ENCODE peak calls at places on chromosomes 4 and X, in five cellular contexts. P is B cell, C is mammary epithelial cell, M is A549, V is hepatocyte. A is an unnamed sample.

GRCh38 chrX:11663875-11664210 is 1.9 kb downstream of the ARHGAP6 start:
- DNase-seq in P (no peak), C (no peak), V (peak; percentile 10), M (no peak), A (no peak)

GRCh38 chrX:117839544-117839943 is 277.1 kb downstream of the KLHL13 start:
- DNase-seq in M (no peak), V (no peak), C (no peak), P (no peak), A (no peak)

GRCh38 chrX:40402771-40403533 is 177.8 kb upstream of the ATP6AP2 start:
- DNase-seq in C (peak; percentile 14), V (peak; percentile 68), P (no peak), M (peak; percentile 70), A (no peak)

GRCh38 chr4:23237771-23238170 is 545.0 kb downstream of the GBA3 start:
- DNase-seq in V (no peak), P (no peak), M (no peak), C (no peak), A (no peak)

GRCh38 chr4:127732623-127733199 is 2.5 kb downstream of the SLC25A31 start:
- DNase-seq in P (peak; percentile 14), V (peak; percentile 32), M (peak; percentile 38), C (peak; percentile 27), A (peak; percentile 77)

GRCh38 chrX:123943074-123943473 is 18.4 kb upstream of the STAG2 start:
- DNase-seq in P (no peak), M (no peak), C (no peak), V (no peak), A (no peak)

GRCh38 chrX:154490021-154490413 is 412 bp downstream of the SLC10A3 start:
- DNase-seq in V (peak; percentile 45), M (peak; percentile 31), P (no peak), C (peak; percentile 34), A (no peak)

GRCh38 chrX:77426811-77427210 is 20.4 kb upstream of the FGF16 start:
- DNase-seq in V (no peak), M (no peak), P (no peak), C (peak; percentile 32), A (no peak)

GRCh38 chrX:92213781-92214180 is 434.6 kb downstream of the PCDH11X start:
- DNase-seq in V (no peak), C (peak; percentile 2), M (no peak), P (no peak), A (no peak)

GRCh38 chr4:80155286-80155982 is 41.9 kb upstream of the PRDM8 start:
- DNase-seq in C (no peak), V (no peak), M (no peak), P (no peak), A (no peak)

GRCh38 chrX:48520455-48520854 is 1.2 kb upstream of the EBP start:
- DNase-seq in M (no peak), C (no peak), V (no peak), P (no peak), A (no peak)

GRCh38 chrX:41293269-41293668 is 40.7 kb upstream of the DDX3X start:
- DNase-seq in C (no peak), V (no peak), M (no peak), P (no peak), A (no peak)

GRCh38 chrX:124388562-124388961 is 42.2 kb downstream of the SH2D1A start:
- DNase-seq in V (peak; percentile 73), M (peak; percentile 18), P (no peak), C (peak; percentile 31), A (peak; percentile 41)

GRCh38 chr4:165537028-165537648 is 158.3 kb downstream of the CPE start:
- DNase-seq in M (peak; percentile 13), C (peak; percentile 37), V (peak; percentile 76), P (peak; percentile 10), A (peak; percentile 48)

GRCh38 chr4:165532976-165533375 is 154.2 kb downstream of the CPE start:
- DNase-seq in C (no peak), M (no peak), V (peak; percentile 11), P (no peak), A (no peak)
- TF ChIP-seq CTCF in C (no peak), M (no peak), V (no peak), P (no peak), A (no peak)

DNA sequence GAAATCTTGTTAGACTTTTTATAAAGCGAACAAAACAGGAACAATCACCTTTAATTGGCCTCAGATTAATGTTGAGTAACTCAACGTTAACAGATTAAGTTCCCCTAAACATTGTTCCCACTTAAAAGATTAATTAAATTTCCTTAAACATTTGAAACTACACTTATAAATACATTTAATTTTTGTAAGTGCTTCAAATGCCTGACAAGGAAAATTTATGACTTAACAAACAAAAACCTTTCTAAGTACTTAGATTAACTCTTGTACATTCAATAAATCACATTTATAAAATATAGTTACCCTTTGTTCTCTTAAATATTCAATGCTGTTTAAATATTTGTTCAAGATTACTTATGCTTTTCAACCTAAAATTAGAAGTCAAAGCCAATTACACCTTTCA is 39.4 kb upstream of the OCIAD2 start:
- DNase-seq in C (no peak), P (no peak), M (no peak), V (no peak), A (no peak)
- TF ChIP-seq CTCF in C (no peak), P (no peak), M (no peak), V (no peak), A (no peak)

DNA sequence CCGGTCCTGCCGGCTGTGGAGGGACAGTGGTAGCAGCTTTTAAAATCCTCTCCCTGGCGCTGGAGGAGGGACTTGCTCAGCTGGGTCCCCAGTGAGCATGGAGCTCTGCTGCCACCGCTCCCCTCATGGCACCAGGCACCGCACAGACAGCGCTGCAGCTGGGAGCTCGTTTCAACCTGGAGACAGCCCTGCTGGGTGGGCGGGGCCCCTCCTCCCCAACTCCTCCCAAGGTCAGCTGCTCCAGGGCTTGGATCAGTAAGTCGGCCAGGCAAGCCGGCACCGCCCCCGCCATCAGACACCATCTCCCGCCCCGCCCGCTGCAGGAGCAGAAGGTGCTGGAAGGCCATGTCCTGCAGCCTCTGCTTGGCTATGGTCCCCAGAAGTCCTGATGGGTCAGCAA is 16.4 kb downstream of the ZFYVE28 start:
- DNase-seq in M (no peak), V (peak; percentile 90), C (peak; percentile 21), P (no peak), A (no peak)
- TF ChIP-seq CTCF in M (no peak), V (no peak), C (no peak), P (no peak), A (no peak)

GRCh38 chr4:16516796-16517413 is 290.6 kb upstream of the TAPT1 start:
- DNase-seq in V (peak; percentile 76), M (no peak), C (no peak), P (no peak), A (no peak)
- TF ChIP-seq CTCF in V (peak; percentile 54), M (no peak), C (no peak), P (no peak), A (no peak)

DNA sequence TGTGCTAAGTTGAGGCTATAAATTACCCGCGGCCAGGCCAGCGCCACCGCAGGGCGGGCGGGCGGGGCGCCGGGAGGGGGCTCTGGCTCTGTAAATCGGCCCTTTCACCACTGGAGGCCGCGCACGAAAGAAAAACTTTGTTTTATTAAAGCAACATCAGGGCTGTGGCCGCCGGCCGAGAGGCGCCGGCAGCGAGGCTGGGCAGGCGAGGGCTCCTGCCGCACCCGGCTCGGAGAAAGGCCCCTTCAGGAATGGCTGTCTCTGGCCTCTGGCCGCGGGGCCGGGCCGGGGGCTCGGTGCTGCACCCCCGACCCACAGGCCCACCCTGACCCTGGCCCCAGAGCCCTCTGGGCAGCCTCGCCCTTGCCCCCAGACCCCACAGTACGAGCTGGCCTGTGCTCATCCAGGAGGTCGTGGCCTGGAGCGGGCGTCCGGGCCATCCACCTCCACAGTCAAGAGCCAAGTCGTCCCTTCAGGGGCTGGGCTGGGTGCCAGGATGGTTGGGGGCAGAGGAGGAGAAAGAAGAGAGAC is 29.5 kb upstream of the FGFR3 start:
- DNase-seq in V (peak; percentile 85), P (peak; percentile 80), C (no peak), M (no peak), A (peak; percentile 80)
- TF ChIP-seq CTCF in V (peak; percentile 41), P (no peak), C (no peak), M (no peak), A (no peak)

GRCh38 chrX:18179446-18179845 is 41.2 kb downstream of the BEND2 start:
- DNase-seq in C (no peak), M (no peak), V (no peak), P (no peak), A (no peak)
- TF ChIP-seq CTCF in C (no peak), M (no peak), V (no peak), P (no peak), A (no peak)

GRCh38 chr4:41257257-41257900 is 651 bp downstream of the UCHL1 start:
- DNase-seq in V (peak; percentile 73), P (peak; percentile 43), M (peak; percentile 24), C (no peak), A (peak; percentile 45)

GRCh38 chr4:41260315-41260714 is 3.6 kb downstream of the UCHL1 start:
- DNase-seq in P (no peak), V (no peak), M (no peak), C (no peak), A (no peak)

GRCh38 chr4:41257901-41258300 is 1.2 kb downstream of the UCHL1 start:
- DNase-seq in V (no peak), C (no peak), P (no peak), M (no peak), A (no peak)

GRCh38 chr4:41256740-41257256 is at the start of gene UCHL1:
- DNase-seq in P (peak; percentile 19), M (peak; percentile 59), V (peak; percentile 76), C (no peak), A (peak; percentile 38)

GRCh38 chr4:41258783-41259182 is 2.1 kb downstream of the UCHL1 start:
- DNase-seq in V (peak; percentile 67), C (peak; percentile 38), M (peak; percentile 10), P (no peak), A (no peak)
- TF ChIP-seq CTCF in V (peak; percentile 55), C (peak; percentile 33), M (peak; percentile 23), P (no peak), A (peak; percentile 4)

GRCh38 chrX:153397256-153397960 is 3.7 kb downstream of the PNMA6E start:
- DNase-seq in M (no peak), C (no peak), P (no peak), V (no peak), A (no peak)

GRCh38 chrX:153398275-153398960 is 2.7 kb downstream of the PNMA6E start:
- DNase-seq in C (no peak), M (no peak), V (no peak), P (no peak), A (no peak)

GRCh38 chrX:153396320-153397195 is 4.6 kb downstream of the PNMA6E start:
- DNase-seq in C (no peak), V (no peak), P (no peak), M (no peak), A (no peak)

GRCh38 chrX:153401133-153401764 is at the start of gene PNMA6E:
- DNase-seq in C (no peak), V (no peak), M (no peak), P (no peak), A (no peak)

GRCh38 chrX:153400146-153401132 is 711 bp downstream of the PNMA6E start:
- DNase-seq in C (no peak), V (no peak), M (peak; percentile 68), P (peak; percentile 72), A (peak; percentile 88)
- TF ChIP-seq CTCF in C (peak; percentile 75), V (peak; percentile 43), M (peak; percentile 74), P (peak; percentile 67), A (peak; percentile 96)